ENCODE peak calls at places on chromosome 1, in five cellular contexts. One of them, this sample, is unnamed.

GRCh38 chr1:116185161-116185701 is 74.0 kb downstream of the MAB21L3 start:
- DNase-seq in RKO: no peak
- DNase-seq in activated T-cell treated with anti-CD3 and anti-CD28 coated beads, Interleukin-2, amount 50 U/mL, for 72 hours: no peak
- DNase-seq in NCI-H2171 treated with DMSO at 0.1 percent for 48 hours: no peak
- DNase-seq in CMK: no peak
- DNase-seq in this sample: no peak

GRCh38 chr1:240691521-240692338 is 79.8 kb upstream of the GREM2 start:
- DNase-seq in activated T-cell treated with anti-CD3 and anti-CD28 coated beads, Interleukin-2, amount 50 U/mL, for 72 hours: no peak
- DNase-seq in NCI-H2171 treated with DMSO at 0.1 percent for 48 hours: peak
- DNase-seq in RKO: peak
- DNase-seq in CMK: no peak
- DNase-seq in this sample: peak

GRCh38 chr1:56456426-56457101 is 122.8 kb downstream of the PLPP3 start:
- DNase-seq in CMK: no peak
- DNase-seq in NCI-H2171 treated with DMSO at 0.1 percent for 48 hours: no peak
- DNase-seq in RKO: peak
- DNase-seq in activated T-cell treated with anti-CD3 and anti-CD28 coated beads, Interleukin-2, amount 50 U/mL, for 72 hours: no peak
- DNase-seq in this sample: no peak

GRCh38 chr1:10635992-10636391 is 160.5 kb downstream of the CASZ1 start:
- DNase-seq in activated T-cell treated with anti-CD3 and anti-CD28 coated beads, Interleukin-2, amount 50 U/mL, for 72 hours: no peak
- DNase-seq in RKO: no peak
- DNase-seq in NCI-H2171 treated with DMSO at 0.1 percent for 48 hours: no peak
- DNase-seq in CMK: no peak
- DNase-seq in this sample: no peak

GRCh38 chr1:207174913-207175312 is 70.9 kb downstream of the C4BPA start:
- DNase-seq in NCI-H2171 treated with DMSO at 0.1 percent for 48 hours: no peak
- DNase-seq in CMK: no peak
- DNase-seq in RKO: no peak
- DNase-seq in activated T-cell treated with anti-CD3 and anti-CD28 coated beads, Interleukin-2, amount 50 U/mL, for 72 hours: no peak
- DNase-seq in this sample: no peak

GRCh38 chr1:196698993-196699392 is 47.1 kb downstream of the CFH start:
- DNase-seq in CMK: no peak
- DNase-seq in activated T-cell treated with anti-CD3 and anti-CD28 coated beads, Interleukin-2, amount 50 U/mL, for 72 hours: no peak
- DNase-seq in NCI-H2171 treated with DMSO at 0.1 percent for 48 hours: no peak
- DNase-seq in RKO: no peak
- DNase-seq in this sample: no peak

GRCh38 chr1:155091071-155092051 is 12.7 kb downstream of the EFNA3 start:
- DNase-seq in RKO: peak
- DNase-seq in NCI-H2171 treated with DMSO at 0.1 percent for 48 hours: peak
- DNase-seq in CMK: no peak
- DNase-seq in activated T-cell treated with anti-CD3 and anti-CD28 coated beads, Interleukin-2, amount 50 U/mL, for 72 hours: peak
- DNase-seq in this sample: peak

GRCh38 chr1:21381354-21381753 is 58.6 kb upstream of the NBPF3 start:
- DNase-seq in activated T-cell treated with anti-CD3 and anti-CD28 coated beads, Interleukin-2, amount 50 U/mL, for 72 hours: no peak
- DNase-seq in CMK: no peak
- DNase-seq in RKO: no peak
- DNase-seq in NCI-H2171 treated with DMSO at 0.1 percent for 48 hours: no peak
- DNase-seq in this sample: no peak

GRCh38 chr1:45843474-45843905 is 40.1 kb downstream of the MAST2 start:
- DNase-seq in CMK: no peak
- DNase-seq in RKO: peak
- DNase-seq in NCI-H2171 treated with DMSO at 0.1 percent for 48 hours: no peak
- DNase-seq in activated T-cell treated with anti-CD3 and anti-CD28 coated beads, Interleukin-2, amount 50 U/mL, for 72 hours: no peak
- DNase-seq in this sample: no peak

GRCh38 chr1:89890085-89890754 is 69.4 kb downstream of the LRRC8D start:
- DNase-seq in activated T-cell treated with anti-CD3 and anti-CD28 coated beads, Interleukin-2, amount 50 U/mL, for 72 hours: no peak
- DNase-seq in RKO: no peak
- DNase-seq in CMK: no peak
- DNase-seq in NCI-H2171 treated with DMSO at 0.1 percent for 48 hours: no peak
- DNase-seq in this sample: no peak

GRCh38 chr1:99942723-99943122 is 27.1 kb upstream of the SLC35A3 start:
- DNase-seq in RKO: no peak
- DNase-seq in NCI-H2171 treated with DMSO at 0.1 percent for 48 hours: peak
- DNase-seq in CMK: no peak
- DNase-seq in activated T-cell treated with anti-CD3 and anti-CD28 coated beads, Interleukin-2, amount 50 U/mL, for 72 hours: no peak
- DNase-seq in this sample: no peak

GRCh38 chr1:46535063-46535462 is 16.4 kb downstream of the KNCN start:
- DNase-seq in NCI-H2171 treated with DMSO at 0.1 percent for 48 hours: no peak
- DNase-seq in CMK: no peak
- DNase-seq in activated T-cell treated with anti-CD3 and anti-CD28 coated beads, Interleukin-2, amount 50 U/mL, for 72 hours: peak
- DNase-seq in RKO: peak
- DNase-seq in this sample: no peak

GRCh38 chr1:93805027-93805426 is 74.0 kb downstream of the DNTTIP2 start:
- DNase-seq in RKO: no peak
- DNase-seq in NCI-H2171 treated with DMSO at 0.1 percent for 48 hours: no peak
- DNase-seq in activated T-cell treated with anti-CD3 and anti-CD28 coated beads, Interleukin-2, amount 50 U/mL, for 72 hours: no peak
- DNase-seq in CMK: no peak
- DNase-seq in this sample: no peak

GRCh38 chr1:28197682-28198415 is 21.4 kb upstream of the PTAFR start:
- DNase-seq in CMK: no peak
- DNase-seq in RKO: no peak
- DNase-seq in NCI-H2171 treated with DMSO at 0.1 percent for 48 hours: no peak
- DNase-seq in activated T-cell treated with anti-CD3 and anti-CD28 coated beads, Interleukin-2, amount 50 U/mL, for 72 hours: no peak
- DNase-seq in this sample: no peak

GRCh38 chr1:179550753-179551682 is 24.7 kb downstream of the NPHS2 start:
- DNase-seq in CMK: no peak
- DNase-seq in activated T-cell treated with anti-CD3 and anti-CD28 coated beads, Interleukin-2, amount 50 U/mL, for 72 hours: no peak
- DNase-seq in NCI-H2171 treated with DMSO at 0.1 percent for 48 hours: no peak
- DNase-seq in RKO: peak
- DNase-seq in this sample: no peak

GRCh38 chr1:30929135-30929889 is 20.8 kb upstream of the SDC3 start:
- DNase-seq in activated T-cell treated with anti-CD3 and anti-CD28 coated beads, Interleukin-2, amount 50 U/mL, for 72 hours: peak
- DNase-seq in RKO: peak
- DNase-seq in CMK: no peak
- DNase-seq in NCI-H2171 treated with DMSO at 0.1 percent for 48 hours: peak
- DNase-seq in this sample: no peak

GRCh38 chr1:211606327-211606913 is 27.5 kb upstream of the SLC30A1 start:
- DNase-seq in activated T-cell treated with anti-CD3 and anti-CD28 coated beads, Interleukin-2, amount 50 U/mL, for 72 hours: peak
- DNase-seq in NCI-H2171 treated with DMSO at 0.1 percent for 48 hours: no peak
- DNase-seq in RKO: no peak
- DNase-seq in CMK: no peak
- DNase-seq in this sample: peak

GRCh38 chr1:207565546-207566468 is 69.8 kb downstream of the CR1 start:
- DNase-seq in activated T-cell treated with anti-CD3 and anti-CD28 coated beads, Interleukin-2, amount 50 U/mL, for 72 hours: no peak
- DNase-seq in NCI-H2171 treated with DMSO at 0.1 percent for 48 hours: no peak
- DNase-seq in RKO: peak
- DNase-seq in CMK: peak
- DNase-seq in this sample: peak

GRCh38 chr1:223709598-223709997 is 2.7 kb upstream of the CAPN2 start:
- DNase-seq in NCI-H2171 treated with DMSO at 0.1 percent for 48 hours: peak
- DNase-seq in activated T-cell treated with anti-CD3 and anti-CD28 coated beads, Interleukin-2, amount 50 U/mL, for 72 hours: no peak
- DNase-seq in RKO: peak
- DNase-seq in CMK: no peak
- DNase-seq in this sample: no peak

GRCh38 chr1:53332188-53332564 is 4.3 kb upstream of the LRP8 start:
- DNase-seq in activated T-cell treated with anti-CD3 and anti-CD28 coated beads, Interleukin-2, amount 50 U/mL, for 72 hours: no peak
- DNase-seq in CMK: no peak
- DNase-seq in RKO: no peak
- DNase-seq in NCI-H2171 treated with DMSO at 0.1 percent for 48 hours: no peak
- DNase-seq in this sample: no peak

GRCh38 chr1:188517139-188517538 is 1688.4 kb downstream of the PLA2G4A start:
- DNase-seq in activated T-cell treated with anti-CD3 and anti-CD28 coated beads, Interleukin-2, amount 50 U/mL, for 72 hours: no peak
- DNase-seq in CMK: no peak
- DNase-seq in RKO: no peak
- DNase-seq in NCI-H2171 treated with DMSO at 0.1 percent for 48 hours: no peak
- DNase-seq in this sample: no peak

GRCh38 chr1:96967311-96967710 is 245.7 kb downstream of the PTBP2 start:
- DNase-seq in RKO: no peak
- DNase-seq in NCI-H2171 treated with DMSO at 0.1 percent for 48 hours: no peak
- DNase-seq in activated T-cell treated with anti-CD3 and anti-CD28 coated beads, Interleukin-2, amount 50 U/mL, for 72 hours: no peak
- DNase-seq in CMK: no peak
- DNase-seq in this sample: no peak

GRCh38 chr1:198267921-198268320 is 111.1 kb downstream of the NEK7 start:
- DNase-seq in CMK: no peak
- DNase-seq in RKO: no peak
- DNase-seq in NCI-H2171 treated with DMSO at 0.1 percent for 48 hours: no peak
- DNase-seq in activated T-cell treated with anti-CD3 and anti-CD28 coated beads, Interleukin-2, amount 50 U/mL, for 72 hours: no peak
- DNase-seq in this sample: no peak

GRCh38 chr1:30527511-30528140 is 195.8 kb downstream of the MATN1 start:
- DNase-seq in activated T-cell treated with anti-CD3 and anti-CD28 coated beads, Interleukin-2, amount 50 U/mL, for 72 hours: no peak
- DNase-seq in CMK: no peak
- DNase-seq in NCI-H2171 treated with DMSO at 0.1 percent for 48 hours: no peak
- DNase-seq in RKO: peak
- DNase-seq in this sample: no peak

GRCh38 chr1:204705888-204706837 is 20.6 kb upstream of the LRRN2 start:
- DNase-seq in activated T-cell treated with anti-CD3 and anti-CD28 coated beads, Interleukin-2, amount 50 U/mL, for 72 hours: no peak
- DNase-seq in RKO: no peak
- DNase-seq in CMK: peak
- DNase-seq in NCI-H2171 treated with DMSO at 0.1 percent for 48 hours: no peak
- DNase-seq in this sample: no peak

GRCh38 chr1:36351222-36351977 is 28.0 kb upstream of the EVA1B start:
- DNase-seq in RKO: no peak
- DNase-seq in NCI-H2171 treated with DMSO at 0.1 percent for 48 hours: no peak
- DNase-seq in activated T-cell treated with anti-CD3 and anti-CD28 coated beads, Interleukin-2, amount 50 U/mL, for 72 hours: no peak
- DNase-seq in CMK: no peak
- DNase-seq in this sample: no peak

GRCh38 chr1:184888505-184888904 is 85.8 kb downstream of the NIBAN1 start:
- DNase-seq in NCI-H2171 treated with DMSO at 0.1 percent for 48 hours: no peak
- DNase-seq in CMK: no peak
- DNase-seq in activated T-cell treated with anti-CD3 and anti-CD28 coated beads, Interleukin-2, amount 50 U/mL, for 72 hours: no peak
- DNase-seq in RKO: peak
- DNase-seq in this sample: no peak

GRCh38 chr1:223258751-223259177 is 105.2 kb downstream of the SUSD4 start:
- DNase-seq in CMK: no peak
- DNase-seq in NCI-H2171 treated with DMSO at 0.1 percent for 48 hours: peak
- DNase-seq in RKO: no peak
- DNase-seq in activated T-cell treated with anti-CD3 and anti-CD28 coated beads, Interleukin-2, amount 50 U/mL, for 72 hours: no peak
- DNase-seq in this sample: no peak

GRCh38 chr1:5220421-5220820 is 566.0 kb downstream of the AJAP1 start:
- DNase-seq in RKO: no peak
- DNase-seq in NCI-H2171 treated with DMSO at 0.1 percent for 48 hours: no peak
- DNase-seq in activated T-cell treated with anti-CD3 and anti-CD28 coated beads, Interleukin-2, amount 50 U/mL, for 72 hours: no peak
- DNase-seq in CMK: no peak
- DNase-seq in this sample: no peak

GRCh38 chr1:181119076-181119989 is 30.8 kb downstream of the IER5 start:
- DNase-seq in NCI-H2171 treated with DMSO at 0.1 percent for 48 hours: no peak
- DNase-seq in activated T-cell treated with anti-CD3 and anti-CD28 coated beads, Interleukin-2, amount 50 U/mL, for 72 hours: no peak
- DNase-seq in RKO: no peak
- DNase-seq in CMK: no peak
- DNase-seq in this sample: no peak

GRCh38 chr1:167922023-167922422 is 8.1 kb upstream of the ADCY10 start:
- DNase-seq in activated T-cell treated with anti-CD3 and anti-CD28 coated beads, Interleukin-2, amount 50 U/mL, for 72 hours: no peak
- DNase-seq in CMK: no peak
- DNase-seq in NCI-H2171 treated with DMSO at 0.1 percent for 48 hours: no peak
- DNase-seq in RKO: no peak
- DNase-seq in this sample: no peak

GRCh38 chr1:172165403-172165802 is 255.1 kb upstream of the C1orf105 start:
- DNase-seq in RKO: no peak
- DNase-seq in activated T-cell treated with anti-CD3 and anti-CD28 coated beads, Interleukin-2, amount 50 U/mL, for 72 hours: no peak
- DNase-seq in NCI-H2171 treated with DMSO at 0.1 percent for 48 hours: no peak
- DNase-seq in CMK: no peak
- DNase-seq in this sample: no peak

GRCh38 chr1:226627924-226628623 is 79.5 kb downstream of the STUM start:
- DNase-seq in CMK: no peak
- DNase-seq in NCI-H2171 treated with DMSO at 0.1 percent for 48 hours: no peak
- DNase-seq in activated T-cell treated with anti-CD3 and anti-CD28 coated beads, Interleukin-2, amount 50 U/mL, for 72 hours: no peak
- DNase-seq in RKO: no peak
- DNase-seq in this sample: no peak